ENCODE peak calls at places on chromosomes 12 and 14, in six cellular contexts. H, A, K, I, Q and M are unnamed samples.

GRCh38 chr12:13229504-13229903 is 33.0 kb downstream of the EMP1 start:
- DNase-seq in A (no peak), Q (no peak), K (no peak), I (no peak), H (no peak), M (no peak)

GRCh38 chr12:74537126-74537706 is 419 bp upstream of the ATXN7L3B start:
- DNase-seq in Q (peak), K (no peak), A (peak), I (peak), H (no peak), M (peak)

GRCh38 chr12:6273209-6273928 is 37.1 kb upstream of the PLEKHG6 start:
- DNase-seq in Q (no peak), H (no peak), I (no peak), K (no peak), A (no peak), M (no peak)

GRCh38 chr14:100150932-100151587 is 8.4 kb downstream of the DEGS2 start:
- DNase-seq in A (no peak), H (no peak), Q (no peak), I (no peak), K (no peak), M (no peak)

GRCh38 chr12:110600254-110600653 is 13.7 kb upstream of the TCTN1 start:
- DNase-seq in A (no peak), H (no peak), K (no peak), I (peak), Q (no peak), M (peak)

GRCh38 chr14:74563233-74563585 is 48.8 kb downstream of the LTBP2 start:
- DNase-seq in H (no peak), I (peak), K (no peak), A (no peak), Q (no peak), M (peak)

GRCh38 chr12:57166971-57167371 is 19.6 kb upstream of the LRP1-AS start:
- DNase-seq in K (no peak), H (no peak), I (peak), A (no peak), Q (peak), M (peak)

GRCh38 chr12:71070416-71071155 is 87.2 kb downstream of the TSPAN8 start:
- DNase-seq in H (no peak), I (no peak), Q (no peak), A (no peak), K (no peak), M (peak)

GRCh38 chr12:103801709-103802585 is 39.1 kb downstream of the NT5DC3 start:
- DNase-seq in I (peak), Q (no peak), H (no peak), K (no peak), A (no peak), M (peak)

GRCh38 chr14:67335781-67336180 is 23.8 kb downstream of the ATP6V1D start:
- DNase-seq in K (no peak), H (no peak), Q (no peak), I (peak), A (no peak), M (peak)

GRCh38 chr12:22275847-22276246 is 58.7 kb downstream of the ST8SIA1 start:
- DNase-seq in Q (peak), H (peak), K (peak), A (no peak), I (peak), M (peak)

GRCh38 chr12:93237235-93237915 is 140.3 kb upstream of the NUDT4 start:
- DNase-seq in A (no peak), Q (no peak), K (no peak), H (no peak), I (no peak), M (no peak)

GRCh38 chr12:21301-22189 is 45.0 kb upstream of the IQSEC3 start:
- DNase-seq in K (no peak), I (no peak), H (no peak), A (no peak), Q (no peak), M (no peak)

GRCh38 chr14:76929927-76930326 is 98.6 kb downstream of the IRF2BPL start:
- DNase-seq in A (no peak), Q (no peak), I (no peak), H (no peak), K (no peak), M (peak)

GRCh38 chr14:68501621-68502052 is 291.2 kb downstream of the ZFP36L1 start:
- DNase-seq in Q (no peak), I (no peak), H (no peak), K (no peak), A (no peak), M (no peak)

GRCh38 chr12:6887460-6887859 is 14.4 kb upstream of the SPSB2 start:
- DNase-seq in Q (no peak), K (no peak), H (no peak), I (no peak), A (no peak), M (no peak)

GRCh38 chr12:92065018-92065499 is 80.6 kb downstream of the BTG1 start:
- DNase-seq in Q (peak), A (no peak), I (peak), H (no peak), K (no peak), M (peak)

GRCh38 chr12:59381106-59381505 is 214.7 kb upstream of the SLC16A7 start:
- DNase-seq in K (no peak), H (no peak), Q (no peak), A (no peak), I (no peak), M (no peak)

GRCh38 chr12:1384910-1385309 is 209.5 kb downstream of the FBXL14 start:
- DNase-seq in K (no peak), A (no peak), H (no peak), I (no peak), Q (no peak), M (no peak)

GRCh38 chr12:80721326-80721725 is 4.6 kb downstream of the MYF5 start:
- DNase-seq in Q (no peak), K (no peak), I (no peak), H (no peak), A (no peak), M (no peak)

GRCh38 chr14:61147369-61147897 is 133.7 kb downstream of the TMEM30B start:
- DNase-seq in A (no peak), H (no peak), Q (peak), K (no peak), I (peak), M (no peak)

GRCh38 chr12:101280006-101280505 is at the start of gene UTP20:
- DNase-seq in K (peak), A (peak), Q (peak), H (peak), I (peak), M (peak)

DNA sequence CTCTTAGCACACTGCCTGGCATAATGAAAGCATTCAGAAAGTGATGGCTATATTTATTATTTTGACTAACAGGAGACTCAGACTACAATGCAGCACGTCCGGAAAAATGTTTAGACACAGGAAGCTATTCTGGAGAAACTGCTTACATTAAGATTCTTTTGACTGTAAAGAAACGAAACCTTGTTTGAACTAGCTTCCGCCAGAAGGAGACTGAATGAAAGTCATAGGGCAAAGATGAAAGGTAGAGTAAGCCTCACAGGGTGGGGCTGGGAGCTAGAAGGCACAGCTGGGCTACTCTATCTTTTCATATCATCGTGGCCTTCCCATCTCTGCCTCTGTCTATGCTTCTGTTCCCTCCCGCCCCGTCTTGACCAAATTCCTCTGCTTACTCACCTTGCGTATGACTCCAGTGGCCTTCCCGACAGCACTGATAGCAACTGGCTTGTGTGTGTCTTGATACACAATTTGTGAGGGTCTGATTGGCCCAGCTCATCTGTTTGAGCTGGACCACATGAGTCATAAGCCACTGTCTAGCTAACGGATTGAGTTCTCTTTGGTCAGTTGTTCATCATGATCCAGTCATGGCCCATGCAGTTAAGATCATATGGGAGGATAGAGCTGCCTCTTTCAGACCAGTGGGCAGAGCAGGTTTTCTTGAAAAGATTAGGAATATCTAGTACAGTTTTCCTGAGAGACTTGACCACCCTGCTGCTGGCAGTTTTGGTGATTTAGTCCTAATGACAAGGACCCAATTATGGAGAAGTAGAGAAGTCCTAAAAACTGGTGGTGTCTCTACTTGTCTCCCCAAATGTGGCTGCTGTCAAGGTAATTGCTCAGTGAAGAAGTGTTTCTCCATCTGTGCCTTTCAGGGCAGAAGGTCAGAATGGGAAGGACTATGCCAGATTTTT is 151.5 kb upstream of the SLC38A2 start:
- DNase-seq in A (no peak), Q (peak), I (peak), K (no peak), H (no peak), M (peak)
- H3K9ac ChIP-seq in A (no peak), Q (no peak), I (peak), K (no peak), H (no peak), M (peak)

DNA sequence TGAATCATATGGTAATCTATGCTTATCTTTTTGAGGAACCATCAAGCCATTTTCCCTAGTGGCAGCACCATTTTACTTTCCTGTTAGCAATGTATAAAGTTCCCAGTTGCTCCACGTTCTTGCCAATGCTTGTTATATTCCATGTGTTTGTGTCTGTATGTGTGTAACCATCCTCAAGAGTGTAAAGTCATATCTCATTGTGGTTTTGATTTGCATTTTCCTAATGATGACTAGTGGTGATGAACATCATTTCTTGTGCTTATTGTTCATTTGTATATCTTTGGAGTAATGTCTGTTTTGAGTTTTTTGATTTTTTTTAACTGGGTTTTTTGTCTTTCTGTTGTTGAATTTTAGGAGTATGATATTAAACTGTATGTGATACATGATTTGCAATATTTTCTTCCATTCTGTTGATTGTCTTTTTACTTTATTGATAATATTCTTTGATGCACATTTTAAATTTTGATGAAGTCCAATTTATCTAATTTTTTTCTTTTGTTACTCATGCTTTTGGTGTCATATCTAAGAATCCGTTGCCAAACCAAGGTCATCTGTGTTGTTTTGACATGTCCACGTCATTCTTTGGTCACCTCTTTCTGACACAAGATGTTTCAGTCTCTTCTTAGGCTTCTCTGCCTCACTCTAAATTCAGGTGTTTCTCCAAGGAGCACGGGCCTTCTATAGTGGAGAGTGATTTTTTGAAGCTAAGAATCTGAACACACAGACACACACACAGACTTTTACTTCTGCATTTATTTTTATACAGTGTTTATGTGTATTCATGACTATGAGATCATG is 36.1 kb downstream of the PPHLN1 start:
- DNase-seq in A (no peak), H (no peak), I (peak), Q (no peak), K (no peak), M (no peak)
- H4K91ac ChIP-seq in A (no peak), H (no peak), I (no peak), Q (no peak), K (no peak), M (no peak)

GRCh38 chr12:88156075-88156654 is 14.1 kb downstream of the TMTC3 start:
- DNase-seq in I (no peak), Q (no peak), H (no peak), A (no peak), K (no peak), M (no peak)

GRCh38 chr12:88150063-88150462 is 8.0 kb downstream of the TMTC3 start:
- DNase-seq in H (no peak), K (no peak), A (no peak), I (no peak), Q (no peak), M (no peak)

DNA sequence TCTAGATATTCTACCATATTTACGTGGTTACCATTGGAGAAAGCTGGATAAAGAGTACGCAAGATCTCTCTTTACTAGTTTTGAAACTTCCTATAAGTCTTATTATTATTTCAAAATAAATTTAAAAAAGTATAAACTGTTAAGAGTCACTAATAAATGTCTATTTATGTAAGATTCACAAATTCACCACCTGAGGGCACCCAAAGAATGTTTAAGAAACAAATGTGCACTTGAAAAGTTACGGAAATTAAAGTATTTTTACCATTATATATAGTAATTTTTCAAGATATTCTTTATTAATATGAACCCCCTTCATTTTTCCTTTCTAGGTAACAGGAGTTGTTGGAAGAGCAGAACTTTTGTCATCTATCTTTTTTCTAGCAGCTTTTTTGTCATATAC is 11.9 kb downstream of the TMTC3 start:
- DNase-seq in K (no peak), H (no peak), A (no peak), Q (no peak), I (peak), M (peak)
- H3K9ac ChIP-seq in K (no peak), H (no peak), A (no peak), Q (no peak), I (no peak), M (peak)

GRCh38 chr14:64676410-64677008 is 27.7 kb upstream of the PLEKHG3 start:
- DNase-seq in K (no peak), H (no peak), A (no peak), I (no peak), Q (no peak), M (no peak)

GRCh38 chr14:64674829-64675228 is 29.4 kb upstream of the PLEKHG3 start:
- DNase-seq in Q (no peak), I (no peak), A (no peak), H (no peak), K (no peak), M (no peak)

GRCh38 chr14:64673748-64674147 is 30.5 kb upstream of the PLEKHG3 start:
- DNase-seq in A (no peak), I (no peak), Q (no peak), H (no peak), K (no peak), M (no peak)

GRCh38 chr14:64673329-64673728 is 30.9 kb upstream of the PLEKHG3 start:
- DNase-seq in Q (no peak), K (no peak), H (no peak), I (no peak), A (no peak), M (no peak)

DNA sequence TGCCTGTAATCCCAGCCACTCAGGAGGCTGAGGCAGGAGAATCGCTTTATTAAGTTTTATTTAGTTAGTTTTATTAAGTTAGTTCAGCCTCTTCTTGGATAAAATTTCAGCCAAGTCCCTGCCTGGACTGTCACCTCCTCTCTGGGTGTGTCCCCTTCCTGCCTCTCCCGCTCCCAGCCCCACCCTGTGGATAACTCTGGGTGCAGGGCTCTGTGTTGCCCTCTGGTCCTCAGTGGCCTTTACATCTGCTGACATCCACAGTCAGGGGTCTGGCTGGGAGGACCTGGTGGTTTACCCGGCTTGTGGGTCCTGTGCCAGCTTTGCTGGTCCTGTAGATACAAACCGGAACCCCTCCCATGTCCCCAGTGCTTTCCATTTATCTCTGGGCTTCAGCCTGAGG is 29.0 kb upstream of the PLEKHG3 start:
- DNase-seq in A (no peak), I (no peak), H (no peak), K (no peak), Q (no peak), M (no peak)
- H4K91ac ChIP-seq in A (no peak), I (no peak), H (no peak), K (no peak), Q (peak), M (no peak)